ENCODE peak calls at places on chromosome 4, in six cellular contexts. R is COR-L47, I is AG08395, Q is HFFc6, N is KBM-7, M is posterior cingulate gyrus. G is an unnamed sample.

GRCh38 chr4:6272863-6273660 is 3.4 kb downstream of the WFS1 start:
- DNase-seq in I (peak; percentile 82), Q (peak; percentile 86), M (no peak), R (no peak), N (no peak), G (no peak)

GRCh38 chr4:90841676-90842075 is 714.5 kb downstream of the CCSER1 start:
- DNase-seq in M (no peak), I (no peak), Q (no peak), R (no peak), N (no peak), G (no peak)

GRCh38 chr4:2248821-2249261 is 6.9 kb upstream of the HAUS3 start:
- DNase-seq in R (no peak), Q (no peak), N (no peak), M (peak; percentile 1), I (no peak), G (no peak)

GRCh38 chr4:71445819-71446218 is 107.0 kb downstream of the SLC4A4 start:
- DNase-seq in R (no peak), I (no peak), M (no peak), Q (no peak), N (no peak), G (no peak)

GRCh38 chr4:73729534-73730165 is 10.7 kb upstream of the CXCL8 start:
- DNase-seq in N (peak; percentile 60), I (peak; percentile 74), M (peak; percentile 59), Q (peak; percentile 68), R (peak; percentile 23), G (peak; percentile 5)

GRCh38 chr4:137384476-137384875 is 147.8 kb downstream of the PCDH18 start:
- DNase-seq in M (no peak), I (no peak), R (no peak), N (no peak), Q (no peak), G (no peak)

GRCh38 chr4:1746919-1747602 is 25.7 kb downstream of the TACC3 start:
- DNase-seq in M (no peak), Q (no peak), I (no peak), R (no peak), N (no peak), G (no peak)

GRCh38 chr4:89283975-89284556 is 23.5 kb downstream of the GPRIN3 start:
- DNase-seq in Q (no peak), R (no peak), I (no peak), N (no peak), M (no peak), G (no peak)

GRCh38 chr4:54719378-54719777 is 61.6 kb downstream of the KIT start:
- DNase-seq in Q (no peak), M (no peak), N (no peak), R (no peak), I (no peak), G (no peak)

GRCh38 chr4:56772134-56772533 is 49.4 kb downstream of the SPINK2 start:
- DNase-seq in Q (no peak), M (no peak), R (no peak), I (no peak), N (no peak), G (no peak)

GRCh38 chr4:176538217-176538925 is 218.6 kb downstream of the SPCS3 start:
- DNase-seq in Q (peak; percentile 91), I (peak; percentile 88), N (no peak), R (no peak), M (no peak), G (no peak)

GRCh38 chr4:89290727-89291126 is 16.9 kb downstream of the GPRIN3 start:
- DNase-seq in I (peak; percentile 12), M (no peak), N (no peak), R (no peak), Q (no peak), G (no peak)

GRCh38 chr4:74117024-74117534 is 18.1 kb upstream of the CXCL2 start:
- DNase-seq in R (no peak), Q (peak; percentile 93), M (peak; percentile 23), I (peak; percentile 91), N (no peak), G (peak; percentile 15)

GRCh38 chr4:1403177-1403583 is 3.1 kb downstream of the NKX1-1 start:
- DNase-seq in M (no peak), Q (no peak), N (no peak), R (no peak), I (no peak), G (no peak)

GRCh38 chr4:105483840-105484239 is 10.0 kb upstream of the PPA2 start:
- DNase-seq in N (no peak), I (no peak), R (no peak), M (no peak), Q (no peak), G (no peak)

GRCh38 chr4:1685604-1686150 is 1.6 kb upstream of the FAM53A start:
- DNase-seq in Q (no peak), R (no peak), M (no peak), N (no peak), I (no peak), G (no peak)

GRCh38 chr4:73129319-73129718 is 59.8 kb upstream of the COX18 start:
- DNase-seq in N (no peak), Q (no peak), R (no peak), I (no peak), M (no peak), G (no peak)

GRCh38 chr4:35286434-35286833 is 957.9 kb downstream of the ARAP2 start:
- DNase-seq in R (no peak), I (no peak), Q (no peak), N (no peak), M (no peak), G (no peak)

GRCh38 chr4:108559911-108560310 is 60.5 kb upstream of the RPL34 start:
- DNase-seq in M (no peak), Q (no peak), R (no peak), I (no peak), N (no peak), G (no peak)

GRCh38 chr4:85952518-85952917 is 407.3 kb downstream of the MAPK10 start:
- DNase-seq in M (no peak), Q (peak; percentile 59), N (no peak), R (no peak), I (no peak), G (no peak)

GRCh38 chr4:83108101-83108861 is 6.2 kb downstream of the PLAC8 start:
- DNase-seq in N (no peak), I (no peak), Q (no peak), R (no peak), M (no peak), G (no peak)

GRCh38 chr4:118985170-118986000 is 96.7 kb downstream of the SYNPO2 start:
- DNase-seq in Q (no peak), M (no peak), R (no peak), N (no peak), I (no peak), G (no peak)

G was measured in nucleus accumbens.